ENCODE peak calls at places on chromosome 21, in ten cellular contexts. One of them, this sample, is unnamed.

GRCh38 chr21:38223893-38224540 is 32.8 kb upstream of the KCNJ15 start:
- DNase-seq in GM19239: no peak
- DNase-seq in epithelial cell of esophagus: peak; percentile 68
- DNase-seq in neural crest cell: no peak
- DNase-seq in A172: peak; percentile 55
- DNase-seq in breast epithelium: no peak
- DNase-seq in HAP-1: no peak
- DNase-seq in posterior cingulate gyrus: no peak
- DNase-seq in stimulated activated CD4-positive, alpha-beta T cell treated with anti-CD3 and anti-CD28 coated beads, Interleukin-4, amount 100 ng/mL, for 4 hours: no peak
- DNase-seq in adipocyte: peak; percentile 14
- DNase-seq in this sample: no peak

GRCh38 chr21:41664881-41665765 is 101.7 kb downstream of the RIPK4 start:
- DNase-seq in GM19239: no peak
- DNase-seq in epithelial cell of esophagus: peak; percentile 49
- DNase-seq in neural crest cell: no peak
- DNase-seq in A172: peak; percentile 67
- DNase-seq in breast epithelium: no peak
- DNase-seq in HAP-1: no peak
- DNase-seq in posterior cingulate gyrus: no peak
- DNase-seq in stimulated activated CD4-positive, alpha-beta T cell treated with anti-CD3 and anti-CD28 coated beads, Interleukin-4, amount 100 ng/mL, for 4 hours: no peak
- DNase-seq in adipocyte: peak; percentile 67
- DNase-seq in this sample: no peak

GRCh38 chr21:15138475-15138874 is 73.7 kb upstream of the NRIP1 start:
- DNase-seq in GM19239: no peak
- DNase-seq in epithelial cell of esophagus: no peak
- DNase-seq in neural crest cell: no peak
- DNase-seq in A172: no peak
- DNase-seq in breast epithelium: no peak
- DNase-seq in HAP-1: no peak
- DNase-seq in posterior cingulate gyrus: no peak
- DNase-seq in stimulated activated CD4-positive, alpha-beta T cell treated with anti-CD3 and anti-CD28 coated beads, Interleukin-4, amount 100 ng/mL, for 4 hours: no peak
- DNase-seq in adipocyte: no peak
- DNase-seq in this sample: no peak

GRCh38 chr21:23887709-23888303 is 1719.5 kb downstream of the MRPL39 start:
- DNase-seq in GM19239: no peak
- DNase-seq in epithelial cell of esophagus: no peak
- DNase-seq in neural crest cell: no peak
- DNase-seq in A172: no peak
- DNase-seq in breast epithelium: no peak
- DNase-seq in HAP-1: no peak
- DNase-seq in posterior cingulate gyrus: no peak
- DNase-seq in stimulated activated CD4-positive, alpha-beta T cell treated with anti-CD3 and anti-CD28 coated beads, Interleukin-4, amount 100 ng/mL, for 4 hours: peak; percentile 38
- DNase-seq in adipocyte: no peak
- DNase-seq in this sample: no peak

GRCh38 chr21:27246741-27247140 is 279.9 kb upstream of the ADAMTS5 start:
- DNase-seq in GM19239: no peak
- DNase-seq in epithelial cell of esophagus: peak; percentile 57
- DNase-seq in neural crest cell: no peak
- DNase-seq in A172: peak; percentile 38
- DNase-seq in breast epithelium: no peak
- DNase-seq in HAP-1: no peak
- DNase-seq in posterior cingulate gyrus: no peak
- DNase-seq in stimulated activated CD4-positive, alpha-beta T cell treated with anti-CD3 and anti-CD28 coated beads, Interleukin-4, amount 100 ng/mL, for 4 hours: no peak
- DNase-seq in adipocyte: no peak
- DNase-seq in this sample: no peak

GRCh38 chr21:18545908-18546307 is 142.3 kb upstream of the TMPRSS15 start:
- DNase-seq in GM19239: no peak
- DNase-seq in epithelial cell of esophagus: no peak
- DNase-seq in neural crest cell: no peak
- DNase-seq in A172: no peak
- DNase-seq in breast epithelium: no peak
- DNase-seq in HAP-1: no peak
- DNase-seq in posterior cingulate gyrus: no peak
- DNase-seq in stimulated activated CD4-positive, alpha-beta T cell treated with anti-CD3 and anti-CD28 coated beads, Interleukin-4, amount 100 ng/mL, for 4 hours: no peak
- DNase-seq in adipocyte: no peak
- DNase-seq in this sample: no peak

GRCh38 chr21:44643911-44644310 is 2.3 kb upstream of the KRTAP10-11 start:
- DNase-seq in GM19239: no peak
- DNase-seq in epithelial cell of esophagus: no peak
- DNase-seq in neural crest cell: no peak
- DNase-seq in A172: no peak
- DNase-seq in breast epithelium: no peak
- DNase-seq in HAP-1: no peak
- DNase-seq in posterior cingulate gyrus: no peak
- DNase-seq in stimulated activated CD4-positive, alpha-beta T cell treated with anti-CD3 and anti-CD28 coated beads, Interleukin-4, amount 100 ng/mL, for 4 hours: no peak
- DNase-seq in adipocyte: no peak
- DNase-seq in this sample: no peak

GRCh38 chr21:44818636-44819011 is 762 bp upstream of the SUMO3 start:
- DNase-seq in GM19239: no peak
- DNase-seq in epithelial cell of esophagus: no peak
- DNase-seq in neural crest cell: no peak
- DNase-seq in A172: no peak
- DNase-seq in breast epithelium: no peak
- DNase-seq in HAP-1: no peak
- DNase-seq in posterior cingulate gyrus: no peak
- DNase-seq in stimulated activated CD4-positive, alpha-beta T cell treated with anti-CD3 and anti-CD28 coated beads, Interleukin-4, amount 100 ng/mL, for 4 hours: no peak
- DNase-seq in adipocyte: no peak
- DNase-seq in this sample: no peak

GRCh38 chr21:45445369-45445768 is 40.4 kb downstream of the COL18A1 start:
- DNase-seq in GM19239: no peak
- DNase-seq in epithelial cell of esophagus: no peak
- DNase-seq in neural crest cell: no peak
- DNase-seq in A172: no peak
- DNase-seq in breast epithelium: no peak
- DNase-seq in HAP-1: no peak
- DNase-seq in posterior cingulate gyrus: no peak
- DNase-seq in stimulated activated CD4-positive, alpha-beta T cell treated with anti-CD3 and anti-CD28 coated beads, Interleukin-4, amount 100 ng/mL, for 4 hours: no peak
- DNase-seq in adipocyte: no peak
- DNase-seq in this sample: no peak

GRCh38 chr21:44455524-44456206 is 355 bp downstream of the LRRC3 start:
- DNase-seq in GM19239: peak; percentile 75
- DNase-seq in epithelial cell of esophagus: peak; percentile 2
- DNase-seq in neural crest cell: peak; percentile 28
- DNase-seq in A172: no peak
- DNase-seq in breast epithelium: no peak
- DNase-seq in HAP-1: peak; percentile 4
- DNase-seq in posterior cingulate gyrus: no peak
- DNase-seq in stimulated activated CD4-positive, alpha-beta T cell treated with anti-CD3 and anti-CD28 coated beads, Interleukin-4, amount 100 ng/mL, for 4 hours: peak; percentile 13
- DNase-seq in adipocyte: peak; percentile 48
- DNase-seq in this sample: no peak

GRCh38 chr21:15241997-15242767 is 177.4 kb upstream of the NRIP1 start:
- DNase-seq in GM19239: no peak
- DNase-seq in epithelial cell of esophagus: peak; percentile 53
- DNase-seq in neural crest cell: no peak
- DNase-seq in A172: no peak
- DNase-seq in breast epithelium: no peak
- DNase-seq in HAP-1: peak; percentile 49
- DNase-seq in posterior cingulate gyrus: no peak
- DNase-seq in stimulated activated CD4-positive, alpha-beta T cell treated with anti-CD3 and anti-CD28 coated beads, Interleukin-4, amount 100 ng/mL, for 4 hours: no peak
- DNase-seq in adipocyte: no peak
- DNase-seq in this sample: no peak

GRCh38 chr21:42093991-42094417 is 22.9 kb downstream of the UMODL1 start:
- DNase-seq in GM19239: no peak
- DNase-seq in epithelial cell of esophagus: peak; percentile 87
- DNase-seq in neural crest cell: no peak
- DNase-seq in A172: peak; percentile 91
- DNase-seq in breast epithelium: no peak
- DNase-seq in HAP-1: no peak
- DNase-seq in posterior cingulate gyrus: no peak
- DNase-seq in stimulated activated CD4-positive, alpha-beta T cell treated with anti-CD3 and anti-CD28 coated beads, Interleukin-4, amount 100 ng/mL, for 4 hours: no peak
- DNase-seq in adipocyte: peak; percentile 87
- DNase-seq in this sample: no peak

GRCh38 chr21:37233551-37234146 is 33.5 kb downstream of the VPS26C start:
- DNase-seq in GM19239: no peak
- DNase-seq in epithelial cell of esophagus: no peak
- DNase-seq in neural crest cell: no peak
- DNase-seq in A172: no peak
- DNase-seq in breast epithelium: no peak
- DNase-seq in HAP-1: no peak
- DNase-seq in posterior cingulate gyrus: no peak
- DNase-seq in stimulated activated CD4-positive, alpha-beta T cell treated with anti-CD3 and anti-CD28 coated beads, Interleukin-4, amount 100 ng/mL, for 4 hours: no peak
- DNase-seq in adipocyte: no peak
- DNase-seq in this sample: no peak

GRCh38 chr21:42684109-42684916 is 30.9 kb downstream of the PDE9A start:
- DNase-seq in GM19239: no peak
- DNase-seq in epithelial cell of esophagus: peak; percentile 7
- DNase-seq in neural crest cell: no peak
- DNase-seq in A172: peak; percentile 18
- DNase-seq in breast epithelium: no peak
- DNase-seq in HAP-1: no peak
- DNase-seq in posterior cingulate gyrus: no peak
- DNase-seq in stimulated activated CD4-positive, alpha-beta T cell treated with anti-CD3 and anti-CD28 coated beads, Interleukin-4, amount 100 ng/mL, for 4 hours: peak; percentile 34
- DNase-seq in adipocyte: no peak
- DNase-seq in this sample: no peak

GRCh38 chr21:44748621-44749020 is 37.2 kb upstream of the TSPEAR start:
- DNase-seq in GM19239: no peak
- DNase-seq in epithelial cell of esophagus: no peak
- DNase-seq in neural crest cell: no peak
- DNase-seq in A172: no peak
- DNase-seq in breast epithelium: no peak
- DNase-seq in HAP-1: no peak
- DNase-seq in posterior cingulate gyrus: no peak
- DNase-seq in stimulated activated CD4-positive, alpha-beta T cell treated with anti-CD3 and anti-CD28 coated beads, Interleukin-4, amount 100 ng/mL, for 4 hours: no peak
- DNase-seq in adipocyte: no peak
- DNase-seq in this sample: no peak

GRCh38 chr21:41367598-41368360 is 6.0 kb downstream of the MX2 start:
- DNase-seq in GM19239: peak; percentile 75
- DNase-seq in epithelial cell of esophagus: no peak
- DNase-seq in neural crest cell: no peak
- DNase-seq in A172: no peak
- DNase-seq in breast epithelium: peak; percentile 22
- DNase-seq in HAP-1: no peak
- DNase-seq in posterior cingulate gyrus: no peak
- DNase-seq in stimulated activated CD4-positive, alpha-beta T cell treated with anti-CD3 and anti-CD28 coated beads, Interleukin-4, amount 100 ng/mL, for 4 hours: no peak
- DNase-seq in adipocyte: no peak
- DNase-seq in this sample: no peak

GRCh38 chr21:18772404-18772803 is 368.8 kb upstream of the TMPRSS15 start:
- DNase-seq in GM19239: no peak
- DNase-seq in epithelial cell of esophagus: peak; percentile 22
- DNase-seq in neural crest cell: no peak
- DNase-seq in A172: no peak
- DNase-seq in breast epithelium: no peak
- DNase-seq in HAP-1: no peak
- DNase-seq in posterior cingulate gyrus: no peak
- DNase-seq in stimulated activated CD4-positive, alpha-beta T cell treated with anti-CD3 and anti-CD28 coated beads, Interleukin-4, amount 100 ng/mL, for 4 hours: no peak
- DNase-seq in adipocyte: no peak
- DNase-seq in this sample: no peak

GRCh38 chr21:42923553-42924432 is 1.6 kb downstream of the ERVH48-1 start:
- DNase-seq in GM19239: peak; percentile 83
- DNase-seq in epithelial cell of esophagus: peak; percentile 86
- DNase-seq in neural crest cell: peak; percentile 57
- DNase-seq in A172: peak; percentile 97
- DNase-seq in breast epithelium: peak; percentile 70
- DNase-seq in HAP-1: peak; percentile 97
- DNase-seq in posterior cingulate gyrus: peak; percentile 39
- DNase-seq in stimulated activated CD4-positive, alpha-beta T cell treated with anti-CD3 and anti-CD28 coated beads, Interleukin-4, amount 100 ng/mL, for 4 hours: peak; percentile 63
- DNase-seq in adipocyte: peak; percentile 93
- DNase-seq in this sample: peak; percentile 40

GRCh38 chr21:31624181-31624580 is 35.3 kb upstream of the SOD1 start:
- DNase-seq in GM19239: no peak
- DNase-seq in epithelial cell of esophagus: no peak
- DNase-seq in neural crest cell: no peak
- DNase-seq in A172: no peak
- DNase-seq in breast epithelium: no peak
- DNase-seq in HAP-1: no peak
- DNase-seq in posterior cingulate gyrus: no peak
- DNase-seq in stimulated activated CD4-positive, alpha-beta T cell treated with anti-CD3 and anti-CD28 coated beads, Interleukin-4, amount 100 ng/mL, for 4 hours: no peak
- DNase-seq in adipocyte: no peak
- DNase-seq in this sample: no peak

GRCh38 chr21:31948681-31949080 is 75.9 kb downstream of the HUNK start:
- DNase-seq in GM19239: no peak
- DNase-seq in epithelial cell of esophagus: no peak
- DNase-seq in neural crest cell: no peak
- DNase-seq in A172: no peak
- DNase-seq in breast epithelium: no peak
- DNase-seq in HAP-1: no peak
- DNase-seq in posterior cingulate gyrus: no peak
- DNase-seq in stimulated activated CD4-positive, alpha-beta T cell treated with anti-CD3 and anti-CD28 coated beads, Interleukin-4, amount 100 ng/mL, for 4 hours: no peak
- DNase-seq in adipocyte: no peak
- DNase-seq in this sample: no peak

GRCh38 chr21:17903929-17904639 is 84.9 kb upstream of the C21orf91 start:
- DNase-seq in GM19239: no peak
- DNase-seq in epithelial cell of esophagus: no peak
- DNase-seq in neural crest cell: no peak
- DNase-seq in A172: no peak
- DNase-seq in breast epithelium: no peak
- DNase-seq in HAP-1: no peak
- DNase-seq in posterior cingulate gyrus: no peak
- DNase-seq in stimulated activated CD4-positive, alpha-beta T cell treated with anti-CD3 and anti-CD28 coated beads, Interleukin-4, amount 100 ng/mL, for 4 hours: no peak
- DNase-seq in adipocyte: no peak
- DNase-seq in this sample: no peak

GRCh38 chr21:36388076-36388475 is 2.9 kb downstream of the CHAF1B start:
- DNase-seq in GM19239: no peak
- DNase-seq in epithelial cell of esophagus: no peak
- DNase-seq in neural crest cell: no peak
- DNase-seq in A172: no peak
- DNase-seq in breast epithelium: no peak
- DNase-seq in HAP-1: no peak
- DNase-seq in posterior cingulate gyrus: no peak
- DNase-seq in stimulated activated CD4-positive, alpha-beta T cell treated with anti-CD3 and anti-CD28 coated beads, Interleukin-4, amount 100 ng/mL, for 4 hours: no peak
- DNase-seq in adipocyte: no peak
- DNase-seq in this sample: no peak

GRCh38 chr21:41975391-41976272 is 21.8 kb upstream of the C2CD2 start:
- DNase-seq in GM19239: no peak
- DNase-seq in epithelial cell of esophagus: no peak
- DNase-seq in neural crest cell: no peak
- DNase-seq in A172: no peak
- DNase-seq in breast epithelium: no peak
- DNase-seq in HAP-1: no peak
- DNase-seq in posterior cingulate gyrus: no peak
- DNase-seq in stimulated activated CD4-positive, alpha-beta T cell treated with anti-CD3 and anti-CD28 coated beads, Interleukin-4, amount 100 ng/mL, for 4 hours: no peak
- DNase-seq in adipocyte: no peak
- DNase-seq in this sample: no peak

GRCh38 chr21:14620152-14620551 is 74.0 kb upstream of the SAMSN1 start:
- DNase-seq in GM19239: no peak
- DNase-seq in epithelial cell of esophagus: no peak
- DNase-seq in neural crest cell: no peak
- DNase-seq in A172: no peak
- DNase-seq in breast epithelium: no peak
- DNase-seq in HAP-1: no peak
- DNase-seq in posterior cingulate gyrus: no peak
- DNase-seq in stimulated activated CD4-positive, alpha-beta T cell treated with anti-CD3 and anti-CD28 coated beads, Interleukin-4, amount 100 ng/mL, for 4 hours: no peak
- DNase-seq in adipocyte: no peak
- DNase-seq in this sample: no peak

GRCh38 chr21:25330266-25330665 is 277.0 kb downstream of the MRPL39 start:
- DNase-seq in GM19239: no peak
- DNase-seq in epithelial cell of esophagus: peak; percentile 2
- DNase-seq in neural crest cell: no peak
- DNase-seq in A172: peak; percentile 86
- DNase-seq in breast epithelium: no peak
- DNase-seq in HAP-1: no peak
- DNase-seq in posterior cingulate gyrus: no peak
- DNase-seq in stimulated activated CD4-positive, alpha-beta T cell treated with anti-CD3 and anti-CD28 coated beads, Interleukin-4, amount 100 ng/mL, for 4 hours: no peak
- DNase-seq in adipocyte: no peak
- DNase-seq in this sample: no peak

GRCh38 chr21:36881223-36881622 is 85.2 kb downstream of the HLCS start:
- DNase-seq in GM19239: no peak
- DNase-seq in epithelial cell of esophagus: no peak
- DNase-seq in neural crest cell: no peak
- DNase-seq in A172: no peak
- DNase-seq in breast epithelium: no peak
- DNase-seq in HAP-1: no peak
- DNase-seq in posterior cingulate gyrus: peak; percentile 24
- DNase-seq in stimulated activated CD4-positive, alpha-beta T cell treated with anti-CD3 and anti-CD28 coated beads, Interleukin-4, amount 100 ng/mL, for 4 hours: no peak
- DNase-seq in adipocyte: peak; percentile 68
- DNase-seq in this sample: no peak

GRCh38 chr21:28283652-28284490 is 708.8 kb downstream of the LTN1 start:
- DNase-seq in GM19239: no peak
- DNase-seq in epithelial cell of esophagus: peak; percentile 51
- DNase-seq in neural crest cell: no peak
- DNase-seq in A172: peak; percentile 35
- DNase-seq in breast epithelium: no peak
- DNase-seq in HAP-1: no peak
- DNase-seq in posterior cingulate gyrus: no peak
- DNase-seq in stimulated activated CD4-positive, alpha-beta T cell treated with anti-CD3 and anti-CD28 coated beads, Interleukin-4, amount 100 ng/mL, for 4 hours: no peak
- DNase-seq in adipocyte: peak; percentile 87
- DNase-seq in this sample: no peak

GRCh38 chr21:37407719-37408455 is 41.3 kb downstream of the DYRK1A start:
- DNase-seq in GM19239: no peak
- DNase-seq in epithelial cell of esophagus: no peak
- DNase-seq in neural crest cell: no peak
- DNase-seq in A172: no peak
- DNase-seq in breast epithelium: no peak
- DNase-seq in HAP-1: peak; percentile 49
- DNase-seq in posterior cingulate gyrus: no peak
- DNase-seq in stimulated activated CD4-positive, alpha-beta T cell treated with anti-CD3 and anti-CD28 coated beads, Interleukin-4, amount 100 ng/mL, for 4 hours: no peak
- DNase-seq in adipocyte: peak; percentile 51
- DNase-seq in this sample: no peak